ENCODE peak calls at places on chromosome 3, in eight cellular contexts. One of them, this sample, is unnamed. For H3K36me3, the result is how much of the 10 kb centered on the place peaks cover.

GRCh38 chr3:112667599-112667998 is 26.7 kb upstream of the CCDC80 start:
- DNase-seq in right lobe of liver: no peak
- DNase-seq in psoas muscle: no peak
- DNase-seq in pancreas: no peak
- DNase-seq in thoracic aorta: no peak
- DNase-seq in upper lobe of right lung: no peak
- DNase-seq in tibial artery: no peak
- DNase-seq in neural progenitor cell: no peak
- DNase-seq in this sample: no peak

GRCh38 chr3:72070005-72070404 is 285.1 kb upstream of the PROK2 start:
- DNase-seq in pancreas: no peak
- DNase-seq in psoas muscle: no peak
- DNase-seq in tibial artery: no peak
- DNase-seq in neural progenitor cell: no peak
- DNase-seq in upper lobe of right lung: no peak
- DNase-seq in thoracic aorta: no peak
- DNase-seq in right lobe of liver: no peak
- DNase-seq in this sample: no peak

GRCh38 chr3:71710906-71711494 is 14.2 kb downstream of the EIF4E3 start:
- DNase-seq in upper lobe of right lung: no peak
- DNase-seq in right lobe of liver: no peak
- DNase-seq in pancreas: no peak
- DNase-seq in thoracic aorta: no peak
- DNase-seq in neural progenitor cell: peak
- DNase-seq in psoas muscle: no peak
- DNase-seq in tibial artery: no peak
- DNase-seq in this sample: no peak

GRCh38 chr3:134205426-134205825 is 45.2 kb downstream of the RYK start:
- DNase-seq in tibial artery: no peak
- DNase-seq in neural progenitor cell: no peak
- DNase-seq in thoracic aorta: no peak
- DNase-seq in right lobe of liver: no peak
- DNase-seq in upper lobe of right lung: no peak
- DNase-seq in pancreas: no peak
- DNase-seq in psoas muscle: no peak
- DNase-seq in this sample: no peak

GRCh38 chr3:161310649-161311423 is 60.5 kb downstream of the SPTSSB start:
- DNase-seq in upper lobe of right lung: no peak
- DNase-seq in right lobe of liver: no peak
- DNase-seq in pancreas: no peak
- DNase-seq in psoas muscle: no peak
- DNase-seq in thoracic aorta: no peak
- DNase-seq in neural progenitor cell: no peak
- DNase-seq in tibial artery: no peak
- DNase-seq in this sample: no peak

GRCh38 chr3:35908366-35909232 is 269.3 kb downstream of the ARPP21 start:
- DNase-seq in pancreas: peak
- DNase-seq in right lobe of liver: peak
- DNase-seq in thoracic aorta: no peak
- DNase-seq in upper lobe of right lung: peak
- DNase-seq in neural progenitor cell: peak
- DNase-seq in tibial artery: peak
- DNase-seq in psoas muscle: peak
- DNase-seq in this sample: peak

GRCh38 chr3:7195934-7196333 is 335.0 kb downstream of the GRM7 start:
- DNase-seq in tibial artery: no peak
- DNase-seq in right lobe of liver: no peak
- DNase-seq in pancreas: no peak
- DNase-seq in psoas muscle: no peak
- DNase-seq in neural progenitor cell: no peak
- DNase-seq in thoracic aorta: no peak
- DNase-seq in upper lobe of right lung: no peak
- DNase-seq in this sample: no peak

GRCh38 chr3:62735510-62735909 is 139.7 kb downstream of the CADPS start:
- DNase-seq in psoas muscle: no peak
- DNase-seq in right lobe of liver: no peak
- DNase-seq in pancreas: no peak
- DNase-seq in upper lobe of right lung: no peak
- DNase-seq in tibial artery: no peak
- DNase-seq in thoracic aorta: no peak
- DNase-seq in neural progenitor cell: no peak
- DNase-seq in this sample: no peak

GRCh38 chr3:60294181-60294580 is 957.1 kb downstream of the FHIT start:
- DNase-seq in tibial artery: no peak
- DNase-seq in pancreas: no peak
- DNase-seq in neural progenitor cell: no peak
- DNase-seq in psoas muscle: no peak
- DNase-seq in right lobe of liver: no peak
- DNase-seq in upper lobe of right lung: no peak
- DNase-seq in thoracic aorta: no peak
- DNase-seq in this sample: no peak

GRCh38 chr3:26307192-26307591 is 315.4 kb upstream of the LRRC3B start:
- DNase-seq in thoracic aorta: no peak
- DNase-seq in psoas muscle: no peak
- DNase-seq in upper lobe of right lung: no peak
- DNase-seq in tibial artery: no peak
- DNase-seq in pancreas: no peak
- DNase-seq in neural progenitor cell: no peak
- DNase-seq in right lobe of liver: no peak
- DNase-seq in this sample: no peak

GRCh38 chr3:30012941-30013543 is 593.4 kb upstream of the TGFBR2 start:
- DNase-seq in neural progenitor cell: peak
- DNase-seq in upper lobe of right lung: peak
- DNase-seq in pancreas: peak
- DNase-seq in psoas muscle: peak
- DNase-seq in thoracic aorta: peak
- DNase-seq in tibial artery: peak
- DNase-seq in right lobe of liver: peak
- DNase-seq in this sample: peak

GRCh38 chr3:25480811-25481210 is 52.7 kb downstream of the RARB start:
- DNase-seq in neural progenitor cell: no peak
- DNase-seq in upper lobe of right lung: no peak
- DNase-seq in psoas muscle: no peak
- DNase-seq in pancreas: no peak
- DNase-seq in right lobe of liver: no peak
- DNase-seq in tibial artery: no peak
- DNase-seq in thoracic aorta: no peak
- DNase-seq in this sample: no peak

GRCh38 chr3:188212308-188212969 is 58.5 kb downstream of the LPP start:
- DNase-seq in pancreas: no peak
- DNase-seq in thoracic aorta: no peak
- DNase-seq in tibial artery: peak
- DNase-seq in right lobe of liver: no peak
- DNase-seq in neural progenitor cell: no peak
- DNase-seq in psoas muscle: no peak
- DNase-seq in upper lobe of right lung: no peak
- DNase-seq in this sample: no peak

GRCh38 chr3:32002536-32003368 is 21.2 kb downstream of the ZNF860 start:
- DNase-seq in upper lobe of right lung: peak
- DNase-seq in neural progenitor cell: no peak
- DNase-seq in pancreas: no peak
- DNase-seq in tibial artery: no peak
- DNase-seq in right lobe of liver: no peak
- DNase-seq in thoracic aorta: no peak
- DNase-seq in psoas muscle: no peak
- DNase-seq in this sample: no peak

GRCh38 chr3:58332575-58333179 is at the start of gene PXK:
- DNase-seq in upper lobe of right lung: peak
- DNase-seq in neural progenitor cell: peak
- DNase-seq in right lobe of liver: peak
- DNase-seq in pancreas: peak
- DNase-seq in tibial artery: peak
- DNase-seq in thoracic aorta: no peak
- DNase-seq in psoas muscle: peak
- DNase-seq in this sample: peak

GRCh38 chr3:134197681-134198261 is 52.9 kb downstream of the RYK start:
- DNase-seq in upper lobe of right lung: no peak
- DNase-seq in right lobe of liver: no peak
- DNase-seq in pancreas: no peak
- DNase-seq in tibial artery: no peak
- DNase-seq in thoracic aorta: no peak
- DNase-seq in psoas muscle: no peak
- DNase-seq in neural progenitor cell: peak
- DNase-seq in this sample: no peak

GRCh38 chr3:110314512-110315114 is 757.0 kb upstream of the NECTIN3 start:
- DNase-seq in upper lobe of right lung: no peak
- DNase-seq in psoas muscle: no peak
- DNase-seq in thoracic aorta: no peak
- DNase-seq in pancreas: peak
- DNase-seq in tibial artery: peak
- DNase-seq in right lobe of liver: no peak
- DNase-seq in neural progenitor cell: peak
- DNase-seq in this sample: peak

GRCh38 chr3:32276279-32276841 is 37.9 kb downstream of the CMTM8 start:
- DNase-seq in tibial artery: no peak
- DNase-seq in psoas muscle: no peak
- DNase-seq in neural progenitor cell: no peak
- DNase-seq in pancreas: no peak
- DNase-seq in right lobe of liver: no peak
- DNase-seq in thoracic aorta: no peak
- DNase-seq in upper lobe of right lung: no peak
- DNase-seq in this sample: no peak

GRCh38 chr3:44208086-44208485 is 33.6 kb upstream of the TOPAZ1 start:
- DNase-seq in neural progenitor cell: no peak
- DNase-seq in tibial artery: no peak
- DNase-seq in psoas muscle: no peak
- DNase-seq in thoracic aorta: no peak
- DNase-seq in pancreas: no peak
- DNase-seq in upper lobe of right lung: no peak
- DNase-seq in right lobe of liver: no peak
- DNase-seq in this sample: no peak

GRCh38 chr3:23992051-23992628 is 47.1 kb downstream of the NR1D2 start:
- DNase-seq in thoracic aorta: no peak
- DNase-seq in pancreas: no peak
- DNase-seq in neural progenitor cell: peak
- DNase-seq in psoas muscle: no peak
- DNase-seq in right lobe of liver: no peak
- DNase-seq in tibial artery: no peak
- DNase-seq in upper lobe of right lung: no peak
- DNase-seq in this sample: no peak

DNA sequence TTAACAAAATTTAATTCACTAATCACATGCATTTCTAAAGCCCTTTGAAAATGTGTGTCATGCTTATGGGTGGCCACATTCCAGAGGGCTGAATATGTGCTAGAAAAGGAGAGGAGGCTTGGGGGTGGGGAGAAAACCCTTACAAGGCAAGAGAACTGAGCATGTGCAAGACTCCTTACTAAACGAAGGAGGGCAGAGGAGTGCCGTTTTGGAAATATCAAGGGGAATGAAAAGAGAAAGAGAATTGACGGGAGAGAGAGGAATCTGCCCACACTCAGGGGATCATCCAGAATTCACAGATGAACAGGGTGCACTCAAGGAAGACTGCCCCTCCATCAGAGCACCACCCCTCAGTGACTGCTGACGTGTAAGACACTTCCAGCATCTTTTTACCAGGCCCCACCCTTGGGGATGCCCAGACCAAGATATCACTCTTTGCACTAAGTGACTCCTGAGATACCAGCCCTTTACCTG is 37.9 kb upstream of the TSC22D2 start:
- DNase-seq in tibial artery: peak
- DNase-seq in upper lobe of right lung: no peak
- DNase-seq in psoas muscle: no peak
- DNase-seq in thoracic aorta: peak
- DNase-seq in right lobe of liver: no peak
- DNase-seq in pancreas: peak
- DNase-seq in neural progenitor cell: peak
- DNase-seq in this sample: peak
- TF ChIP-seq CTCF in tibial artery: peak
- TF ChIP-seq CTCF in upper lobe of right lung: peak
- TF ChIP-seq CTCF in psoas muscle: no peak
- TF ChIP-seq CTCF in thoracic aorta: no peak
- TF ChIP-seq CTCF in right lobe of liver: no peak
- TF ChIP-seq CTCF in pancreas: no peak
- TF ChIP-seq CTCF in neural progenitor cell: peak
- TF ChIP-seq CTCF in this sample: no peak

GRCh38 chr3:13372656-13373055 is 47.5 kb downstream of the NUP210 start:
- DNase-seq in pancreas: no peak
- DNase-seq in thoracic aorta: no peak
- DNase-seq in neural progenitor cell: no peak
- DNase-seq in psoas muscle: no peak
- DNase-seq in right lobe of liver: no peak
- DNase-seq in tibial artery: no peak
- DNase-seq in upper lobe of right lung: no peak
- DNase-seq in this sample: no peak
- H3K36me3 ChIP-seq in pancreas: under half
- H3K36me3 ChIP-seq in thoracic aorta: under half
- H3K36me3 ChIP-seq in neural progenitor cell: under half
- H3K36me3 ChIP-seq in psoas muscle: half or more
- H3K36me3 ChIP-seq in right lobe of liver: half or more
- H3K36me3 ChIP-seq in tibial artery: under half
- H3K36me3 ChIP-seq in upper lobe of right lung: under half
- H3K36me3 ChIP-seq in this sample: under half

GRCh38 chr3:13879102-13879945 is 547 bp downstream of the WNT7A start:
- DNase-seq in pancreas: no peak
- DNase-seq in upper lobe of right lung: peak
- DNase-seq in tibial artery: no peak
- DNase-seq in right lobe of liver: no peak
- DNase-seq in thoracic aorta: no peak
- DNase-seq in psoas muscle: no peak
- DNase-seq in neural progenitor cell: peak
- DNase-seq in this sample: no peak
- H3K27ac ChIP-seq in pancreas: no peak
- H3K27ac ChIP-seq in upper lobe of right lung: no peak
- H3K27ac ChIP-seq in tibial artery: no peak
- H3K27ac ChIP-seq in right lobe of liver: no peak
- H3K27ac ChIP-seq in thoracic aorta: no peak
- H3K27ac ChIP-seq in psoas muscle: no peak
- H3K27ac ChIP-seq in neural progenitor cell: no peak
- H3K27ac ChIP-seq in this sample: no peak

DNA sequence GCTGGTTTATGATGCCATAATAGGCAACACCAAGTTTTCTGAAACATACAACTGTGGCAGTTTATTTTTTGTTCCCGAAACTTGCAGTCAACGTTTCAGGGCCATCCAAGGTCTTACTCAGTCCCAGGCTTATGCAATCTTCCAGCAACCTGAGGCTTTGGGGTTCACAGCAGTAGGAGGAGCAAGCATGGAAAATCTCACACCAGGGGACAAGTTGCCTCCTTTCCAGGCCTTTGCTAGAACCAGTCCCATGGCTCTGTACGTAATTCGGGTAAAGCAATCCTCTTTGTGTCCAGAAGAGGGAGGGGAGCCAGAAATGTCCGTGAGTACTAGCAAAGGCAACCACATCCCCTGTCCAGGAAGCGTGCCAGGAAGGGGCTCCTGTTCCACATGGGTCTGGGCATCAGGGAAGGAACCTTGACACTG is 4.7 kb upstream of the FAM240A start:
- DNase-seq in thoracic aorta: no peak
- DNase-seq in right lobe of liver: no peak
- DNase-seq in neural progenitor cell: peak
- DNase-seq in pancreas: no peak
- DNase-seq in tibial artery: no peak
- DNase-seq in upper lobe of right lung: no peak
- DNase-seq in psoas muscle: peak
- DNase-seq in this sample: no peak
- TF ChIP-seq CTCF in thoracic aorta: no peak
- TF ChIP-seq CTCF in right lobe of liver: no peak
- TF ChIP-seq CTCF in neural progenitor cell: peak
- TF ChIP-seq CTCF in pancreas: no peak
- TF ChIP-seq CTCF in tibial artery: no peak
- TF ChIP-seq CTCF in upper lobe of right lung: no peak
- TF ChIP-seq CTCF in psoas muscle: no peak
- TF ChIP-seq CTCF in this sample: no peak